ENCODE peak calls at places on chromosomes 13 and 19, in six cellular contexts. W, X, I, L, A and Q are unnamed samples.

GRCh38 chr19:29516821-29517395 is 8.9 kb upstream of the VSTM2B start:
- DNase-seq in W (no peak), X (no peak), I (no peak), L (no peak), A (no peak), Q (no peak)

GRCh38 chr13:110154370-110155031 is 152.5 kb downstream of the COL4A1 start:
- DNase-seq in W (no peak), X (no peak), I (no peak), L (no peak), A (no peak), Q (peak)

GRCh38 chr19:43747557-43748204 is 7.1 kb downstream of the SMG9 start:
- DNase-seq in W (no peak), X (no peak), I (no peak), L (peak), A (no peak), Q (no peak)

GRCh38 chr13:98327326-98328314 is 150.6 kb upstream of the RNF113B start:
- DNase-seq in W (peak), X (peak), I (no peak), L (no peak), A (no peak), Q (no peak)

GRCh38 chr13:46668302-46668720 is 115.3 kb downstream of the LRCH1 start:
- DNase-seq in W (peak), X (peak), I (no peak), L (no peak), A (no peak), Q (no peak)

GRCh38 chr19:54465367-54466109 is 2.0 kb upstream of the LENG9 start:
- DNase-seq in W (no peak), X (no peak), I (no peak), L (peak), A (no peak), Q (no peak)

GRCh38 chr13:81577601-81578000 is 1236.7 kb upstream of the SPRY2 start:
- DNase-seq in W (no peak), X (no peak), I (no peak), L (no peak), A (no peak), Q (no peak)

GRCh38 chr19:46828484-46828883 is 22.2 kb downstream of the AP2S1 start:
- DNase-seq in W (peak), X (no peak), I (no peak), L (no peak), A (no peak), Q (no peak)

GRCh38 chr13:44605275-44605674 is 29.1 kb upstream of the TSC22D1 start:
- DNase-seq in W (no peak), X (peak), I (no peak), L (no peak), A (no peak), Q (no peak)

GRCh38 chr13:31722684-31723083 is 16.6 kb upstream of the RXFP2 start:
- DNase-seq in W (no peak), X (peak), I (no peak), L (no peak), A (no peak), Q (no peak)

GRCh38 chr13:113472355-113473025 is 18.0 kb downstream of the DCUN1D2 start:
- DNase-seq in W (no peak), X (no peak), I (no peak), L (no peak), A (no peak), Q (no peak)
- TF ChIP-seq CTCF in W (no peak), X (no peak), I (no peak), L (no peak), A (no peak), Q (no peak)

GRCh38 chr19:48985711-48986110 is 7.4 kb downstream of the GYS1 start:
- DNase-seq in W (no peak), X (no peak), I (no peak), L (peak), A (no peak), Q (no peak)

GRCh38 chr19:48986211-48986610 is 6.9 kb downstream of the GYS1 start:
- DNase-seq in W (no peak), X (no peak), I (no peak), L (no peak), A (no peak), Q (no peak)

GRCh38 chr19:48988860-48989259 is 4.2 kb downstream of the GYS1 start:
- DNase-seq in W (no peak), X (no peak), I (no peak), L (peak), A (no peak), Q (no peak)

GRCh38 chr19:48988286-48988685 is 4.8 kb downstream of the GYS1 start:
- DNase-seq in W (no peak), X (no peak), I (no peak), L (no peak), A (no peak), Q (no peak)

GRCh38 chr19:48987323-48987722 is 5.8 kb downstream of the GYS1 start:
- DNase-seq in W (no peak), X (no peak), I (no peak), L (no peak), A (no peak), Q (no peak)
- TF ChIP-seq CTCF in W (no peak), X (no peak), I (no peak), L (no peak), A (no peak), Q (no peak)

GRCh38 chr13:19957320-19958118 is 1.0 kb upstream of the ZMYM2 start:
- DNase-seq in W (peak), X (peak), I (peak), L (peak), A (peak), Q (peak)
- TF ChIP-seq CTCF in W (peak), X (peak), I (no peak), L (peak), A (peak), Q (peak)

GRCh38 chr19:44770550-44771257 is 7.0 kb upstream of the CBLC start:
- DNase-seq in W (peak), X (peak), I (peak), L (peak), A (peak), Q (peak)
- TF ChIP-seq CTCF in W (peak), X (peak), I (no peak), L (peak), A (peak), Q (peak)

GRCh38 chr13:39250440-39250839 is 212.2 kb downstream of the NHLRC3 start:
- DNase-seq in W (no peak), X (no peak), I (no peak), L (no peak), A (no peak), Q (no peak)

GRCh38 chr13:39245688-39246087 is 207.4 kb downstream of the NHLRC3 start:
- DNase-seq in W (no peak), X (no peak), I (no peak), L (no peak), A (no peak), Q (no peak)

GRCh38 chr13:39249971-39250370 is 211.7 kb downstream of the NHLRC3 start:
- DNase-seq in W (no peak), X (no peak), I (no peak), L (no peak), A (no peak), Q (no peak)

GRCh38 chr13:39244561-39245230 is 206.4 kb downstream of the NHLRC3 start:
- DNase-seq in W (no peak), X (no peak), I (no peak), L (no peak), A (no peak), Q (no peak)
- TF ChIP-seq CTCF in W (no peak), X (no peak), I (no peak), L (no peak), A (no peak), Q (no peak)

GRCh38 chr19:27776020-27776419 is 1436.9 kb downstream of the UQCRFS1 start:
- DNase-seq in W (peak), X (peak), I (no peak), L (no peak), A (no peak), Q (no peak)

GRCh38 chr19:27774337-27774736 is 1438.6 kb downstream of the UQCRFS1 start:
- DNase-seq in W (no peak), X (peak), I (no peak), L (no peak), A (no peak), Q (no peak)

GRCh38 chr19:27775395-27775794 is 1437.6 kb downstream of the UQCRFS1 start:
- DNase-seq in W (no peak), X (peak), I (no peak), L (no peak), A (no peak), Q (no peak)

GRCh38 chr19:27773318-27774094 is 1439.4 kb downstream of the UQCRFS1 start:
- DNase-seq in W (no peak), X (no peak), I (no peak), L (no peak), A (no peak), Q (no peak)

DNA sequence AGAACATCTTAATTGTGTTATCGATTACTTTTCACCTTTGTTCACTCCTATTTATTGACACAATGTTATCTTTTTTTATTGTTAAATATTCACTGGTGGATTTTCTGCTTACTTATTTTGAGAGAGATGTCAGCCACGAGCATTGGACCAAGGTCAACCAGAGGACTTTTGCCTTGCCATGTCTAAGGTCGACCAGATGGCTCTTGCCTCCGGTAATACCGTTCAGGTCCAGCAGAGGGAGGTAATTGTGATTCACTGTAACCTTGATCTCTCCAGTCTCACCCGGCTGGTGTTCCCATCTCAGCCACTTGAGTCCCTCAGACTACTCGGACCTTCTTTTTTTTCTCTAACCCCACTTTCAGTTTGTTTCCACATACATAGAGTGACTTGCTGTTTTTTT is 1438.1 kb downstream of the UQCRFS1 start:
- DNase-seq in W (no peak), X (peak), I (no peak), L (no peak), A (no peak), Q (no peak)
- TF ChIP-seq CTCF in W (peak), X (peak), I (no peak), L (no peak), A (peak), Q (peak)

GRCh38 chr19:41706741-41707501 is 1.5 kb upstream of the CEACAM5 start:
- DNase-seq in W (no peak), X (peak), I (peak), L (peak), A (peak), Q (peak)
- TF ChIP-seq CTCF in W (no peak), X (peak), I (peak), L (peak), A (peak), Q (peak)

DNA sequence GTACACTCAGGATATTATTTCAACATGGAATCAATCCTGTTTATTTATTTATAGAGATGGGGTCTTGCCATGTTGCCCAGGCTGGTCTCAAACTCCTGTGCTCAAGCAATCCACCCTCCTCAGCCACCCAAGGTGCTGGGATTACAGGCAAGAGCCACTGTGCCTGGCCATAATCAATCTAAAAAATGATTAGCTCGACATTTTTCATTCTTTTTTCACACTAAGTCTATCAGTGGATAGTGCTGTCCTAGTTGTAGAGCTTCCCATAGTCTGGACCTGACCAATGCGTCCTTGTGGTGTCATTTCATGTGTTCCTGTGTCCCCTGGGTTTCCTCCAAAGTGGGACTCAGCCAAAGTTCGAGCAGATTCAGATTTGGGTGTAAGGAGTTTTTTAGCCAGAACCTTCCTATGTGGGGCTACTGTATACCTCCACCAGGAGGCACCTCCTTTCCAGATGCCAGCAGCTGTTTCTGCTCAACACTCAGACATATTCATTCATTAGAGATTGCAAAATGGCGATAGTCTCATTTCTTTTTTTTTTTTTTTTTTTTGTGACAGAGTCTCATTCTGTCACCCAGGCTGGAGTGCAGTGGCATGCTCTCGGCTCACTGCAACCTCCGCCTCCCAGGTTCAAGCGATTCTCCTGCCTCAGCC is 61.1 kb downstream of the MAP4K1 start:
- DNase-seq in W (no peak), X (no peak), I (no peak), L (no peak), A (no peak), Q (no peak)
- TF ChIP-seq CTCF in W (peak), X (peak), I (no peak), L (no peak), A (peak), Q (peak)

GRCh38 chr13:112561478-112561877 is 26.5 kb downstream of the TUBGCP3 start:
- DNase-seq in W (no peak), X (peak), I (no peak), L (no peak), A (no peak), Q (no peak)
- TF ChIP-seq CTCF in W (no peak), X (no peak), I (no peak), L (no peak), A (no peak), Q (no peak)